ENCODE peak calls at places on chromosomes 12 and 14, in four cellular contexts. One of them, this sample, is unnamed.

GRCh38 chr12:68310370-68310769 is 21.8 kb downstream of the MDM1 start:
- DNase-seq in DND-41: no peak
- DNase-seq in MM.1S: no peak
- DNase-seq in CD8-positive, alpha-beta T cell: no peak
- DNase-seq in this sample: no peak

GRCh38 chr12:90959538-90960139 is 4.7 kb upstream of the CCER1 start:
- DNase-seq in DND-41: peak
- DNase-seq in MM.1S: peak
- DNase-seq in CD8-positive, alpha-beta T cell: no peak
- DNase-seq in this sample: peak

GRCh38 chr12:106840217-106840616 is 65.7 kb downstream of the RIC8B start:
- DNase-seq in DND-41: no peak
- DNase-seq in MM.1S: no peak
- DNase-seq in CD8-positive, alpha-beta T cell: no peak
- DNase-seq in this sample: no peak

GRCh38 chr14:103091041-103091882 is 3.3 kb upstream of the EXOC3L4 start:
- DNase-seq in DND-41: peak
- DNase-seq in MM.1S: peak
- DNase-seq in CD8-positive, alpha-beta T cell: peak
- DNase-seq in this sample: no peak

GRCh38 chr12:89060133-89060532 is 292.2 kb downstream of the DUSP6 start:
- DNase-seq in DND-41: no peak
- DNase-seq in MM.1S: no peak
- DNase-seq in CD8-positive, alpha-beta T cell: no peak
- DNase-seq in this sample: no peak

GRCh38 chr14:65486856-65487255 is 74.3 kb downstream of the FUT8 start:
- DNase-seq in DND-41: no peak
- DNase-seq in MM.1S: no peak
- DNase-seq in CD8-positive, alpha-beta T cell: no peak
- DNase-seq in this sample: no peak

GRCh38 chr14:50619569-50620141 is 48.5 kb downstream of the SAV1 start:
- DNase-seq in DND-41: no peak
- DNase-seq in MM.1S: peak
- DNase-seq in CD8-positive, alpha-beta T cell: no peak
- DNase-seq in this sample: peak

GRCh38 chr14:93041002-93041401 is 74.7 kb downstream of the ITPK1 start:
- DNase-seq in DND-41: no peak
- DNase-seq in MM.1S: no peak
- DNase-seq in CD8-positive, alpha-beta T cell: no peak
- DNase-seq in this sample: no peak

GRCh38 chr14:74380172-74380571 is 31.9 kb downstream of the VRTN start:
- DNase-seq in DND-41: no peak
- DNase-seq in MM.1S: no peak
- DNase-seq in CD8-positive, alpha-beta T cell: no peak
- DNase-seq in this sample: no peak

GRCh38 chr12:132476038-132476414 is 13.9 kb upstream of the FBRSL1 start:
- DNase-seq in DND-41: no peak
- DNase-seq in MM.1S: no peak
- DNase-seq in CD8-positive, alpha-beta T cell: no peak
- DNase-seq in this sample: no peak

GRCh38 chr14:26281280-26281998 is 316.4 kb downstream of the NOVA1 start:
- DNase-seq in DND-41: no peak
- DNase-seq in MM.1S: no peak
- DNase-seq in CD8-positive, alpha-beta T cell: no peak
- DNase-seq in this sample: peak
- H3K4me3 ChIP-seq in DND-41: no peak
- H3K4me3 ChIP-seq in MM.1S: no peak
- H3K4me3 ChIP-seq in CD8-positive, alpha-beta T cell: no peak
- H3K4me3 ChIP-seq in this sample: no peak

GRCh38 chr14:56810850-56811595 is 744 bp upstream of the OTX2 start:
- DNase-seq in DND-41: no peak
- DNase-seq in MM.1S: no peak
- DNase-seq in CD8-positive, alpha-beta T cell: no peak
- DNase-seq in this sample: no peak
- H3K4me3 ChIP-seq in DND-41: no peak
- H3K4me3 ChIP-seq in MM.1S: no peak
- H3K4me3 ChIP-seq in CD8-positive, alpha-beta T cell: no peak
- H3K4me3 ChIP-seq in this sample: no peak

DNA sequence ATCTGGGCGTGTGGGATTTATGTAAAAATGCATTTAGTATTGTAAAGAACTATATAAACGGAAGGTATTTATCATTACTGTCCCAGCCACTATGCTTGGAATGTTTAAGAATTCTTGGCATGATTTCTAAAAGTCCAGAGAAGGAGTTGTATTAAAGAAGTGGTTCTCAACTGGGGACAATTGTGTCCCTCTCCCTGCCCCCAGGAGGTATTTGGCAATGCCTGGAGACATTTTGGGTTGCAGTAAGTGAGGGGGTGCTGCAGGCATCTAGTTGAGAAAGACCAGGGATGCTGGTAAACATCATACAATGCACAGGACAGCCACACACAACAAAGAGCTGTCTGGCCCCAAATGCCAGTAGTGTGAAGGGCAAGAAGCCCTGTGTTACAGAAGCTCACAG is 7.2 kb downstream of the SLC38A1 start:
- DNase-seq in DND-41: no peak
- DNase-seq in MM.1S: no peak
- DNase-seq in CD8-positive, alpha-beta T cell: no peak
- DNase-seq in this sample: no peak
- H3K4me3 ChIP-seq in DND-41: no peak
- H3K4me3 ChIP-seq in MM.1S: no peak
- H3K4me3 ChIP-seq in CD8-positive, alpha-beta T cell: no peak
- H3K4me3 ChIP-seq in this sample: no peak

GRCh38 chr12:53344487-53344823 is 8.3 kb upstream of the SP7 start:
- DNase-seq in DND-41: no peak
- DNase-seq in MM.1S: no peak
- DNase-seq in CD8-positive, alpha-beta T cell: no peak
- DNase-seq in this sample: no peak

GRCh38 chr12:53345486-53346195 is 9.5 kb upstream of the SP7 start:
- DNase-seq in DND-41: no peak
- DNase-seq in MM.1S: no peak
- DNase-seq in CD8-positive, alpha-beta T cell: no peak
- DNase-seq in this sample: no peak

GRCh38 chr12:53343449-53343848 is 7.3 kb upstream of the SP7 start:
- DNase-seq in DND-41: no peak
- DNase-seq in MM.1S: no peak
- DNase-seq in CD8-positive, alpha-beta T cell: no peak
- DNase-seq in this sample: no peak

GRCh38 chr12:53343978-53344377 is 7.8 kb upstream of the SP7 start:
- DNase-seq in DND-41: no peak
- DNase-seq in MM.1S: no peak
- DNase-seq in CD8-positive, alpha-beta T cell: no peak
- DNase-seq in this sample: no peak

DNA sequence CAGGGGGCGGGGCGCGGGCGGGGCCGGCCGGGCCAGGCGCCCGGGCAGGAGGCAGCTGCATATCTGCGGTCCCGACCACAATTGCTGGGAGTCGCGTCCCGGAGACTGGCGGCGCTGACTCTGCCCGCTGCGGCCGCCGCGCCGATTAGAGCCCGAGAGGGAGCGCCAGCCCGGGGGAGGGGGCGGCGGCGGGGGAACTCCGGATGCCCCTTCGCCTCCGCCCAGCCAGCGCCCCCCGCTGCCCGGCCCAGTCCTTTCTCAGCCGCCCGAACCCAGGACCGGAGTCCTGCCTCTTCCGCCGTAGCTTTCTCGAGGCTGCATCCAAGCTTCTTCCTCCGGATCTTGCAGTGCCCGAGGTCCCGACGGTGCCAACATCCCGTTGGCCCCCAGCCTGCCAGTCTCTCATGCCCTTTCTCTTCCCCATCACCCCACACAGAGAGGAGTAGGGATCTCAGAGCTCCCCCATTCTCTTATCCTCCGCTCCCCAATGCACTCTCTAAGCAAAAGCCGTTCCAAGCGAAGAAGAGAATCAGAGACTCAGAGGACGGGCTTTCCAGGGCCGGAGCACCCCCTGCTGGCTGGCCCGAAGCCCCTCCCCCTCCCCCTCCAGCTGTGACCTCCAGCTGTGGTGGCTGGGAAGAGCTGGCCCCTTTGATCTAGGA is 8.8 kb upstream of the SP7 start:
- DNase-seq in DND-41: peak
- DNase-seq in MM.1S: peak
- DNase-seq in CD8-positive, alpha-beta T cell: peak
- DNase-seq in this sample: peak
- H3K4me3 ChIP-seq in DND-41: peak
- H3K4me3 ChIP-seq in MM.1S: peak
- H3K4me3 ChIP-seq in CD8-positive, alpha-beta T cell: peak
- H3K4me3 ChIP-seq in this sample: peak